ENCODE peak calls at places on chromosome 3, in four cellular contexts. U is CD8-positive, alpha-beta T cell; W is A673; N is right atrium auricular region. Z is an unnamed sample.

GRCh38 chr3:115819785-115820384 is 196.6 kb downstream of the GAP43 start:
- DNase-seq in U (peak), W (peak), N (no peak), Z (peak)

GRCh38 chr3:194667363-194667762 is 4.6 kb downstream of the LSG1 start:
- DNase-seq in U (no peak), W (no peak), N (no peak), Z (peak)

GRCh38 chr3:50204804-50205718 is at the start of gene SLC38A3:
- DNase-seq in U (no peak), W (no peak), N (no peak), Z (no peak)

GRCh38 chr3:11115548-11115947 is 38.7 kb upstream of the HRH1 start:
- DNase-seq in U (no peak), W (no peak), N (no peak), Z (no peak)

GRCh38 chr3:143590660-143591059 is 257.6 kb downstream of the SLC9A9 start:
- DNase-seq in U (no peak), W (no peak), N (no peak), Z (no peak)

GRCh38 chr3:10520118-10520517 is 14.7 kb upstream of the ATP2B2 start:
- DNase-seq in U (no peak), W (no peak), N (no peak), Z (no peak)

GRCh38 chr3:99505200-99505599 is 133.2 kb upstream of the COL8A1 start:
- DNase-seq in U (no peak), W (no peak), N (no peak), Z (no peak)

GRCh38 chr3:45870099-45870498 is 16.2 kb upstream of the CCR9 start:
- DNase-seq in U (peak), W (no peak), N (no peak), Z (no peak)

GRCh38 chr3:66014641-66015040 is 24.1 kb downstream of the MAGI1 start:
- DNase-seq in U (no peak), W (no peak), N (no peak), Z (no peak)

GRCh38 chr3:77038928-77039605 is 832 bp upstream of the ROBO2 start:
- DNase-seq in U (no peak), W (peak), N (no peak), Z (peak)
- TF ChIP-seq CTCF in U (no peak), W (no peak), N (no peak), Z (no peak)

GRCh38 chr3:17687585-17687984 is 54.8 kb downstream of the TBC1D5 start:
- DNase-seq in U (no peak), W (no peak), N (no peak), Z (no peak)

DNA sequence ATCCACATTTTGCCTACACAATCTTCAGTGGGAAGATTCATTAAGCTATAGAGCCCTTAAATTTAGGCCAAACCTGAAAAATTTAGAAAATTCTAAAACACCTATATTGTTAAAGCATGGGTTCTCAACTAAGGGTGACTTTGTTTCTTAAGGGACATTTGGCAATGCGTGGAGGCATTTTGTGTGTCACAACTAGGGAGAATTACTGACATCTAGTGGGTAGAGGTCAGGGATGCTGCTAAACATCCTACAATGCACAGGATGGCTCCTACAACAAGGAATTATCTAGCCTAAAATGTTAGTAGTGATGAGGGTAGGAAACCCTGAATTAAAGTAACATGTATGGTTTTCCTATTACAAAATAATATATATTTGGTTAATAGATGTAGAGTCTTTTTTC is 55.8 kb downstream of the TBC1D5 start:
- DNase-seq in U (no peak), W (peak), N (no peak), Z (peak)
- TF ChIP-seq CTCF in U (no peak), W (peak), N (peak), Z (peak)

GRCh38 chr3:47418167-47419082 is 37.6 kb downstream of the PTPN23 start:
- DNase-seq in U (no peak), W (peak), N (no peak), Z (no peak)
- TF ChIP-seq CTCF in U (no peak), W (no peak), N (no peak), Z (peak)

DNA sequence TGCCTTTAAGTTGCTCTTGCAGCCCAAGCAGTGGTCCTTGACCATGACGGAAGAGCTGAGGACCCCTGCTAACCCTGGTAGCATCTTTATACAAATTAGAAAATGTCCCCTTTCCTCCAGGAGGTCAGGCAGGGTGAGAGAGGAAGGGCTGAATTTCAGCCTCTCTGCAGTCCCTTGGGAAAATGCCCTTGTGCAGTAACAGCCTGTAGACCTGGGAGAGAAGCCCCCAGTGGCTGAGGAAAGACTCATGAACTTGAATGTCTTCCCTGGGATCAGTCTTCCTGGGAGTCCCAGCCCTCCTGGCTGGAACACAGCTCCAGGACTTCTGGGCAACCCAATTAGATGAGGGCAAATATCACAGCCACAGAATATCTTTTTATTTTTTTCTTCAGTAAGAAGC is 113.3 kb downstream of the CD47 start:
- DNase-seq in U (no peak), W (no peak), N (no peak), Z (no peak)
- TF ChIP-seq CTCF in U (no peak), W (no peak), N (no peak), Z (no peak)